ENCODE peak calls at places on chromosomes 2 and 18, in five cellular contexts. One of them, this sample, is unnamed.

GRCh38 chr2:82731824-82732223 is 1727.3 kb downstream of the SUCLG1 start:
- DNase-seq in K562: no peak
- DNase-seq in H1: no peak
- DNase-seq in SK-N-SH: no peak
- DNase-seq in endothelial cell of umbilical vein: no peak
- DNase-seq in this sample: no peak

GRCh38 chr2:61554604-61555003 is 16.4 kb upstream of the XPO1 start:
- DNase-seq in K562: no peak
- DNase-seq in H1: no peak
- DNase-seq in SK-N-SH: no peak
- DNase-seq in endothelial cell of umbilical vein: no peak
- DNase-seq in this sample: no peak

GRCh38 chr2:169397697-169398096 is 35.4 kb upstream of the LRP2 start:
- DNase-seq in K562: peak; percentile 34
- DNase-seq in H1: no peak
- DNase-seq in SK-N-SH: peak; percentile 25
- DNase-seq in endothelial cell of umbilical vein: no peak
- DNase-seq in this sample: peak; percentile 3

GRCh38 chr18:58390399-58390798 is 238.5 kb downstream of the ALPK2 start:
- DNase-seq in K562: no peak
- DNase-seq in H1: no peak
- DNase-seq in SK-N-SH: no peak
- DNase-seq in endothelial cell of umbilical vein: no peak
- DNase-seq in this sample: no peak

GRCh38 chr2:224311226-224311625 is 90.7 kb downstream of the FAM124B start:
- DNase-seq in K562: no peak
- DNase-seq in H1: no peak
- DNase-seq in SK-N-SH: no peak
- DNase-seq in endothelial cell of umbilical vein: no peak
- DNase-seq in this sample: no peak

GRCh38 chr2:232632904-232633412 is 446 bp upstream of the EFHD1 start:
- DNase-seq in K562: peak; percentile 16
- DNase-seq in H1: no peak
- DNase-seq in SK-N-SH: no peak
- DNase-seq in endothelial cell of umbilical vein: no peak
- DNase-seq in this sample: no peak

GRCh38 chr2:28280576-28280975 is 112.1 kb upstream of the FOSL2 start:
- DNase-seq in K562: no peak
- DNase-seq in H1: no peak
- DNase-seq in SK-N-SH: no peak
- DNase-seq in endothelial cell of umbilical vein: no peak
- DNase-seq in this sample: no peak

GRCh38 chr2:59693176-59693959 is 860.1 kb downstream of the BCL11A start:
- DNase-seq in K562: no peak
- DNase-seq in H1: no peak
- DNase-seq in SK-N-SH: no peak
- DNase-seq in endothelial cell of umbilical vein: no peak
- DNase-seq in this sample: no peak

GRCh38 chr2:216107320-216107719 is 1.8 kb upstream of the XRCC5 start:
- DNase-seq in K562: no peak
- DNase-seq in H1: no peak
- DNase-seq in SK-N-SH: no peak
- DNase-seq in endothelial cell of umbilical vein: no peak
- DNase-seq in this sample: no peak

GRCh38 chr2:150513647-150514046 is 26.2 kb upstream of the RND3 start:
- DNase-seq in K562: no peak
- DNase-seq in H1: no peak
- DNase-seq in SK-N-SH: no peak
- DNase-seq in endothelial cell of umbilical vein: no peak
- DNase-seq in this sample: no peak

GRCh38 chr2:121134728-121135127 is 150.3 kb downstream of the TFCP2L1 start:
- DNase-seq in K562: peak; percentile 28
- DNase-seq in H1: no peak
- DNase-seq in SK-N-SH: no peak
- DNase-seq in endothelial cell of umbilical vein: no peak
- DNase-seq in this sample: no peak

GRCh38 chr2:73856214-73856613 is 27.5 kb downstream of the STAMBP start:
- DNase-seq in K562: no peak
- DNase-seq in H1: no peak
- DNase-seq in SK-N-SH: no peak
- DNase-seq in endothelial cell of umbilical vein: no peak
- DNase-seq in this sample: no peak

GRCh38 chr2:52144588-52144987 is 1112.7 kb upstream of the NRXN1 start:
- DNase-seq in K562: no peak
- DNase-seq in H1: no peak
- DNase-seq in SK-N-SH: no peak
- DNase-seq in endothelial cell of umbilical vein: no peak
- DNase-seq in this sample: no peak

GRCh38 chr2:222709191-222709891 is 37.9 kb downstream of the MOGAT1 start:
- DNase-seq in K562: peak; percentile 83
- DNase-seq in H1: peak; percentile 51
- DNase-seq in SK-N-SH: no peak
- DNase-seq in endothelial cell of umbilical vein: peak; percentile 95
- DNase-seq in this sample: peak; percentile 83

GRCh38 chr2:100017633-100018032 is 124.8 kb downstream of the AFF3 start:
- DNase-seq in K562: no peak
- DNase-seq in H1: no peak
- DNase-seq in SK-N-SH: no peak
- DNase-seq in endothelial cell of umbilical vein: no peak
- DNase-seq in this sample: no peak

GRCh38 chr2:8803658-8804379 is 33.6 kb downstream of the KIDINS220 start:
- DNase-seq in K562: peak; percentile 89
- DNase-seq in H1: no peak
- DNase-seq in SK-N-SH: no peak
- DNase-seq in endothelial cell of umbilical vein: peak; percentile 87
- DNase-seq in this sample: peak; percentile 91

GRCh38 chr2:56148825-56149224 is 35.0 kb upstream of the CCDC85A start:
- DNase-seq in K562: no peak
- DNase-seq in H1: no peak
- DNase-seq in SK-N-SH: no peak
- DNase-seq in endothelial cell of umbilical vein: no peak
- DNase-seq in this sample: no peak

GRCh38 chr2:70935468-70936164 is at the start of gene ATP6V1B1:
- DNase-seq in K562: no peak
- DNase-seq in H1: peak; percentile 51
- DNase-seq in SK-N-SH: no peak
- DNase-seq in endothelial cell of umbilical vein: no peak
- DNase-seq in this sample: no peak

GRCh38 chr2:2083113-2083757 is 247.8 kb downstream of the MYT1L start:
- DNase-seq in K562: no peak
- DNase-seq in H1: no peak
- DNase-seq in SK-N-SH: no peak
- DNase-seq in endothelial cell of umbilical vein: no peak
- DNase-seq in this sample: no peak

GRCh38 chr2:172642301-172643020 is 86.6 kb downstream of the PDK1 start:
- DNase-seq in K562: no peak
- DNase-seq in H1: no peak
- DNase-seq in SK-N-SH: no peak
- DNase-seq in endothelial cell of umbilical vein: no peak
- DNase-seq in this sample: no peak

GRCh38 chr2:172647439-172647838 is 88.2 kb upstream of the RAPGEF4 start:
- DNase-seq in K562: no peak
- DNase-seq in H1: no peak
- DNase-seq in SK-N-SH: no peak
- DNase-seq in endothelial cell of umbilical vein: peak; percentile 45
- DNase-seq in this sample: no peak

GRCh38 chr2:172639823-172640222 is 83.9 kb downstream of the PDK1 start:
- DNase-seq in K562: peak; percentile 24
- DNase-seq in H1: no peak
- DNase-seq in SK-N-SH: no peak
- DNase-seq in endothelial cell of umbilical vein: no peak
- DNase-seq in this sample: no peak

GRCh38 chr2:172640389-172640788 is 84.5 kb downstream of the PDK1 start:
- DNase-seq in K562: no peak
- DNase-seq in H1: no peak
- DNase-seq in SK-N-SH: no peak
- DNase-seq in endothelial cell of umbilical vein: no peak
- DNase-seq in this sample: no peak

GRCh38 chr2:172643142-172643541 is 87.3 kb downstream of the PDK1 start:
- DNase-seq in K562: peak; percentile 38
- DNase-seq in H1: no peak
- DNase-seq in SK-N-SH: no peak
- DNase-seq in endothelial cell of umbilical vein: no peak
- DNase-seq in this sample: peak; percentile 13
- H2AFZ ChIP-seq in K562: no peak overlapping the region
- H2AFZ ChIP-seq in H1: no peak overlapping the region
- H2AFZ ChIP-seq in SK-N-SH: no peak overlapping the region
- H2AFZ ChIP-seq in endothelial cell of umbilical vein: peak overlapping the region; percentile 58
- H2AFZ ChIP-seq in this sample: no peak overlapping the region

GRCh38 chr2:66845307-66845706 is 410.4 kb downstream of the MEIS1 start:
- DNase-seq in K562: no peak
- DNase-seq in H1: no peak
- DNase-seq in SK-N-SH: no peak
- DNase-seq in endothelial cell of umbilical vein: no peak
- DNase-seq in this sample: no peak
- TF ChIP-seq MAX in K562: no peak
- TF ChIP-seq MAX in H1: no peak
- TF ChIP-seq MAX in SK-N-SH: no peak
- TF ChIP-seq MAX in endothelial cell of umbilical vein: no peak
- TF ChIP-seq MAX in this sample: no peak

DNA sequence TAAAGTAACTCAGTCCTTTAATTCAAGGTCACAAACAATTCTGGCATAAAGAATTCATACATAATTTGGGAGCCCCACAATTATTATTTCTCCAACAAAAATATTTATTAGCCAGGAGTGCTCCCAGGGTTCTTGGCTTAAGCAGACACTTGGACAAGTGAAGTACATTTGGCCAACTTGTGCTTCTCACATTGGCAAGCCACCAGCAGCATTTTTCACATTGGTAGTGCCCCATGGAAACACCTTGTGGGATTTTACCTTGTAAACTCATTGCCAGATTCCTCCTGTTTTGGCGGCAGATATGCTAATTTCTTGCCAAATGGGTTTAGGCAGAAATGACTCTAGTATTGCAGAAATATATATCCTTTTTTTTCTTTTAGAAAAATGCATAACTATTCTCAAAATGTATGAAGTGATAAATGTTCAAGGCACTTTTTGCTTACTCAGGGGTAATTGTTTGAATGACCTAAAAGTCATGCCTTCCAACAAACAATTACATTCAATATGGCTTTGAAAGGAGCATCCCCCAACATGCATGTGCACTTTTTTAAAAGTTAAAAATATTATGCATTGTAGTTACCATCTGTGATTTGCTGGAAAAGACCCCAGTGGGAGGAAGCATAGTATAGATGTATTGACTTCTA is 113.5 kb downstream of the CSRNP3 start:
- DNase-seq in K562: no peak
- DNase-seq in H1: no peak
- DNase-seq in SK-N-SH: no peak
- DNase-seq in endothelial cell of umbilical vein: no peak
- DNase-seq in this sample: no peak
- H2AFZ ChIP-seq in K562: no peak overlapping the region
- H2AFZ ChIP-seq in H1: no peak overlapping the region
- H2AFZ ChIP-seq in SK-N-SH: no peak overlapping the region
- H2AFZ ChIP-seq in endothelial cell of umbilical vein: no peak overlapping the region
- H2AFZ ChIP-seq in this sample: no peak overlapping the region

DNA sequence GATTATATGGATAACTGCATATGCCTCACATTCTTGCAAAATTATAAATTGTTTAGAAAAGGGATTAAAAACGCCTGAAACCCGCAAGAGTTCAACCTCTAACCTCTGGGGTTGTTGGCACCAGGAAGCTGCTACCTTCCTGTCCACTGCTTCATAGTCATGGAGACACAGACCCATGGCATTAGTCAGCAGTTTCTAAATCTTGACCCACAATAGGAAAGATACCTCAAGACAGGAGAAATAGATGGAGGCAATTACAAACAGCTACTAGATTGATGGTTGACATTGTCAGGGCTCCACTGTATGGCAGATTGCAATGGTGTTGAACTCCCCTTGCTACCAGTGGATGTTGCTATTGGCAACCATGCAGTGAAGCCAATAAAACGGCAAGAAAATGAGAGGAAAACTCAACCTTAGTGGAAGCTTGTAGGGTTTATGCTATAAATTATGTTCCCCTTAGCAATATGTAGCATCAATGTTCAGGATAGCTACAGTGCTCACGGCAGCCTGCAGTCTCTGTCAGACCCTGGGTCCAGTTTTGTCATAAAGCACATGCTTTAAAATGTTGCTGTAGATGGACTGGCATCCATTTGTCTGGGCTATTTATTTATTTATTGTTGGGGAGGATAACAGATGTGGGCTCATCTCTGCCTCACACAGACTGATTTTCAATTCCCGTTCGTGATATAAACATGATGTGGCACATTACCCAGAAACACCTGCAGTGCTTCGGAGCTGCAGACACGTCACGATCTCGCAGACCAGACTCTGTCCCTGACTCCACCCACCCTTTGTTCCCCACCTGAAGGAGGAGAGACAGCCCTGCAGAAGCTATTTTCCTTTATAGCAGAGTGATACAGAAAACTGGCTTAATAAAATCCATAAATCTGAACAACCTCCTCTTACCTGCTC is 233.4 kb downstream of the AGPS start:
- DNase-seq in K562: peak; percentile 66
- DNase-seq in H1: no peak
- DNase-seq in SK-N-SH: no peak
- DNase-seq in endothelial cell of umbilical vein: peak; percentile 29
- DNase-seq in this sample: no peak
- TF ChIP-seq MAX in K562: no peak
- TF ChIP-seq MAX in H1: no peak
- TF ChIP-seq MAX in SK-N-SH: no peak
- TF ChIP-seq MAX in endothelial cell of umbilical vein: no peak
- TF ChIP-seq MAX in this sample: no peak